ENCODE peak calls at places on chromosome 2, in five cellular contexts. T is neural crest cell, S is progenitor cell of endocrine pancreas, X is lower lobe of right lung, G is GM20000. B is an unnamed sample.

GRCh38 chr2:64524604-64525322 is 635 bp downstream of the AFTPH start:
- DNase-seq in T (peak), S (peak), X (no peak), G (no peak), B (peak)

GRCh38 chr2:232980683-232981082 is 32.4 kb downstream of the NGEF start:
- DNase-seq in T (no peak), S (no peak), X (no peak), G (no peak), B (no peak)

GRCh38 chr2:225566798-225567197 is 167.3 kb downstream of the NYAP2 start:
- DNase-seq in T (no peak), S (no peak), X (no peak), G (no peak), B (no peak)

GRCh38 chr2:8004250-8004681 is 677.6 kb upstream of the ID2 start:
- DNase-seq in T (no peak), S (no peak), X (no peak), G (no peak), B (peak)

GRCh38 chr2:153872311-153873061 is 764 bp downstream of the GALNT13 start:
- DNase-seq in T (no peak), S (peak), X (peak), G (no peak), B (no peak)

GRCh38 chr2:232633413-232634318 is at the start of gene EFHD1:
- DNase-seq in T (peak), S (peak), X (peak), G (peak), B (peak)

GRCh38 chr2:144115892-144116291 is 404.0 kb downstream of the ZEB2 start:
- DNase-seq in T (no peak), S (no peak), X (no peak), G (no peak), B (no peak)

GRCh38 chr2:134206573-134206972 is 47.3 kb upstream of the MGAT5 start:
- DNase-seq in T (no peak), S (no peak), X (no peak), G (no peak), B (no peak)

GRCh38 chr2:28665041-28665704 is 86.5 kb upstream of the PPP1CB start:
- DNase-seq in T (no peak), S (no peak), X (peak), G (no peak), B (no peak)

GRCh38 chr2:239926587-239927234 is 98.4 kb downstream of the NDUFA10 start:
- DNase-seq in T (no peak), S (peak), X (no peak), G (no peak), B (no peak)

GRCh38 chr2:11129598-11130449 is 25.4 kb upstream of the SLC66A3 start:
- DNase-seq in T (peak), S (peak), X (peak), G (peak), B (peak)

DNA sequence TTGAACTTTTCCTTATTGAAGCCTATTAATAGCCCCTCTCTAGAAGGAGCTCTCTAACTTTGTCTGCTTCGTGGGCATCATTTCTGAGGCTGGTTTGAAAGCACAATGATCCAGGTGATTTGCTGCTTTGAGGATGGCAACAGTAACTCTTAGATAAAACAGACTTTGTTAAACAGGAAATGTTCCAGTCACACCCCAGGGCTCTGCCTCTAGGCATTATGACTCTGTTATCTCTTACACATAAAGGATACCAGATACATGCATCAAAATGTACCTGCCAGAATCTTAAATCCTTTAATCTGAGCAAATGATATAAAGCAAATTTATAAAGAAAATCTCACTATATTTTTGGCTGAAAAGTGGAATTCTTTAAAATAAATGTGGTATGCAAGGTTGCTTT is 52.3 kb downstream of the GAD1 start:
- DNase-seq in T (no peak), S (no peak), X (no peak), G (no peak), B (no peak)
- TF ChIP-seq CTCF in T (no peak), S (no peak), X (no peak), G (no peak), B (no peak)

GRCh38 chr2:99066075-99066557 is 75.4 kb upstream of the C2orf15 start:
- DNase-seq in T (no peak), S (no peak), X (no peak), G (peak), B (peak)
- TF ChIP-seq CTCF in T (peak), S (peak), X (peak), G (peak), B (peak)

GRCh38 chr2:169827272-169828140 is at the start of gene UBR3:
- DNase-seq in T (peak), S (peak), X (peak), G (peak), B (peak)
- TF ChIP-seq CTCF in T (peak), S (no peak), X (peak), G (no peak), B (no peak)

GRCh38 chr2:204454672-204455380 is 90.4 kb upstream of the PARD3B start:
- DNase-seq in T (no peak), S (no peak), X (no peak), G (no peak), B (no peak)

GRCh38 chr2:204453730-204454167 is 91.5 kb upstream of the PARD3B start:
- DNase-seq in T (peak), S (no peak), X (peak), G (no peak), B (no peak)

GRCh38 chr2:204451766-204452165 is 93.5 kb upstream of the PARD3B start:
- DNase-seq in T (no peak), S (no peak), X (no peak), G (no peak), B (no peak)

GRCh38 chr2:204447722-204448121 is 97.6 kb upstream of the PARD3B start:
- DNase-seq in T (no peak), S (no peak), X (no peak), G (no peak), B (no peak)

DNA sequence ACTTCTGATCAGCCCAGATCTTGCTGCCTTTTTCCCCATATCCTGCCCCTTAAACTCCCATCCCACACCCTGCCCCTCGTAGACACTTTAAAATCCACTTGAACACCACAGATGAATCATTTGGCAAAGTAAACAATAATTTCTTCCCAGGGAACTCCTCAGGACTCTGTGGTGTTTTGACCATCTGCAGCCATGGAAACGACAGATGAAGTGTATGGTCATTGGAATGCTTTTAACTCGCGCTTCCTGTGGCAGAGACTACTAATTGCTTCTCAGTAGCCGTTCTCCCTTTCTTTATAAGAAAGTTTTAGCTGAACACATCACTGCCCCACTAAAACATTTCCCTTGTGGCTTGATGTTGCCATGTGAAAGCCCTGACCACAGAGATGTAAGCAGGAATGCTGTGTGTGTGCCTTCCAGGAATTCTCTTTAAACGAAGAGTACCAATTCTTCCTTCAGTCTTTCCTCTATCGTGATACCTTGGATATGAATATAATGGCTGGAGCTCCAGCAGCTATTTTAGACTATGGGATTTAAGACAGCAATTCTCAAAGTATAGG is 92.7 kb upstream of the PARD3B start:
- DNase-seq in T (peak), S (no peak), X (no peak), G (no peak), B (no peak)
- TF ChIP-seq CTCF in T (no peak), S (no peak), X (no peak), G (no peak), B (no peak)